ENCODE peak calls at places on chromosomes 3 and 15, in eight cellular contexts. Q, F, L, Z, H, A, R and B are unnamed samples. For H3K4me1 and H3K36me3, the result is how much of the 10 kb centered on the place peaks cover.

GRCh38 chr3:69419276-69419675 is 33.4 kb upstream of the FRMD4B start:
- DNase-seq in Q (no peak), F (no peak), L (no peak), Z (no peak), H (peak), A (no peak), R (no peak), B (no peak)

GRCh38 chr3:24377218-24377993 is 117.2 kb downstream of the THRB start:
- DNase-seq in Q (no peak), F (no peak), L (no peak), Z (no peak), H (peak), A (peak), R (no peak), B (peak)

GRCh38 chr3:10983219-10983916 is 9.2 kb upstream of the SLC6A1 start:
- DNase-seq in Q (no peak), F (peak), L (peak), Z (peak), H (peak), A (peak), R (no peak), B (no peak)

GRCh38 chr3:183515968-183516851 is 39.3 kb downstream of the KLHL6 start:
- DNase-seq in Q (no peak), F (no peak), L (no peak), Z (no peak), H (no peak), A (no peak), R (no peak), B (no peak)

GRCh38 chr3:136249091-136249490 is 1.0 kb upstream of the PCCB start:
- DNase-seq in Q (no peak), F (peak), L (no peak), Z (no peak), H (no peak), A (no peak), R (no peak), B (no peak)

GRCh38 chr3:50635066-50635465 is 18.1 kb downstream of the MAPKAPK3 start:
- DNase-seq in Q (no peak), F (no peak), L (no peak), Z (no peak), H (no peak), A (no peak), R (no peak), B (no peak)

GRCh38 chr3:124780767-124781485 is 50.7 kb downstream of the UMPS start:
- DNase-seq in Q (peak), F (peak), L (peak), Z (peak), H (peak), A (peak), R (peak), B (peak)

GRCh38 chr3:188487652-188488051 is 333.7 kb downstream of the LPP start:
- DNase-seq in Q (no peak), F (no peak), L (no peak), Z (no peak), H (no peak), A (no peak), R (no peak), B (no peak)

GRCh38 chr15:35481992-35482391 is 64.0 kb downstream of the DPH6 start:
- DNase-seq in Q (no peak), F (peak), L (peak), Z (no peak), H (peak), A (peak), R (no peak), B (no peak)

GRCh38 chr3:27728195-27729087 is 6.3 kb upstream of the EOMES start:
- DNase-seq in Q (no peak), F (no peak), L (peak), Z (peak), H (no peak), A (no peak), R (peak), B (no peak)

GRCh38 chr3:27253391-27253790 is 115.8 kb downstream of the NEK10 start:
- DNase-seq in Q (no peak), F (no peak), L (no peak), Z (no peak), H (no peak), A (no peak), R (no peak), B (no peak)

GRCh38 chr3:67489816-67490215 is 164.6 kb downstream of the SUCLG2 start:
- DNase-seq in Q (no peak), F (no peak), L (no peak), Z (no peak), H (no peak), A (peak), R (no peak), B (no peak)

GRCh38 chr3:179933079-179933478 is 103.7 kb downstream of the PEX5L start:
- DNase-seq in Q (no peak), F (no peak), L (no peak), Z (no peak), H (no peak), A (no peak), R (no peak), B (no peak)

GRCh38 chr15:35751421-35752133 is 205.6 kb upstream of the DPH6 start:
- DNase-seq in Q (no peak), F (peak), L (peak), Z (peak), H (peak), A (peak), R (peak), B (peak)

GRCh38 chr15:89745131-89745530 is 5.9 kb downstream of the MESP1 start:
- DNase-seq in Q (no peak), F (no peak), L (no peak), Z (no peak), H (no peak), A (no peak), R (no peak), B (no peak)

GRCh38 chr3:46908294-46908985 is 30.9 kb downstream of the PTH1R start:
- DNase-seq in Q (no peak), F (no peak), L (no peak), Z (no peak), H (peak), A (no peak), R (no peak), B (no peak)

GRCh38 chr3:165523801-165524200 is 313.4 kb downstream of the BCHE start:
- DNase-seq in Q (no peak), F (no peak), L (no peak), Z (no peak), H (peak), A (no peak), R (no peak), B (no peak)

GRCh38 chr3:127038923-127039581 is 56.1 kb downstream of the PLXNA1 start:
- DNase-seq in Q (no peak), F (no peak), L (no peak), Z (no peak), H (no peak), A (no peak), R (no peak), B (no peak)

GRCh38 chr15:25543156-25543555 is 104.3 kb upstream of the UBE3A start:
- DNase-seq in Q (no peak), F (no peak), L (no peak), Z (peak), H (peak), A (no peak), R (no peak), B (peak)

GRCh38 chr3:52195823-52196331 is 2.1 kb upstream of the ALAS1 start:
- DNase-seq in Q (no peak), F (no peak), L (no peak), Z (no peak), H (peak), A (peak), R (no peak), B (no peak)

GRCh38 chr3:75737831-75738493 is 47.4 kb downstream of the ZNF717 start:
- DNase-seq in Q (no peak), F (no peak), L (no peak), Z (no peak), H (peak), A (peak), R (no peak), B (no peak)

GRCh38 chr3:135263331-135263730 is 468.3 kb downstream of the EPHB1 start:
- DNase-seq in Q (no peak), F (no peak), L (no peak), Z (no peak), H (no peak), A (no peak), R (no peak), B (no peak)

GRCh38 chr3:183943739-183944138 is 59.1 kb upstream of the PARL start:
- DNase-seq in Q (no peak), F (no peak), L (no peak), Z (no peak), H (no peak), A (no peak), R (no peak), B (no peak)

GRCh38 chr15:70308011-70308761 is 210.5 kb upstream of the TLE3 start:
- DNase-seq in Q (no peak), F (no peak), L (no peak), Z (no peak), H (no peak), A (no peak), R (no peak), B (no peak)

GRCh38 chr15:39794970-39795369 is 12.3 kb upstream of the FSIP1 start:
- DNase-seq in Q (no peak), F (no peak), L (no peak), Z (no peak), H (no peak), A (no peak), R (no peak), B (no peak)

GRCh38 chr15:35567392-35567791 is 21.4 kb upstream of the DPH6 start:
- DNase-seq in Q (no peak), F (no peak), L (no peak), Z (no peak), H (no peak), A (no peak), R (no peak), B (no peak)

GRCh38 chr3:14847613-14848541 is 29.1 kb downstream of the FGD5 start:
- DNase-seq in Q (no peak), F (no peak), L (peak), Z (peak), H (peak), A (no peak), R (peak), B (no peak)

GRCh38 chr3:139894638-139894989 is 40.4 kb upstream of the CLSTN2 start:
- DNase-seq in Q (no peak), F (no peak), L (no peak), Z (no peak), H (no peak), A (no peak), R (no peak), B (no peak)

GRCh38 chr3:122184591-122184929 is 1.1 kb downstream of the CASR start:
- DNase-seq in Q (no peak), F (no peak), L (no peak), Z (peak), H (no peak), A (no peak), R (no peak), B (no peak)

GRCh38 chr3:38022301-38022700 is 7.1 kb downstream of the PLCD1 start:
- DNase-seq in Q (no peak), F (no peak), L (no peak), Z (no peak), H (no peak), A (no peak), R (no peak), B (no peak)

GRCh38 chr15:60074181-60074885 is 70.2 kb downstream of the FOXB1 start:
- DNase-seq in Q (no peak), F (no peak), L (no peak), Z (no peak), H (no peak), A (no peak), R (no peak), B (no peak)

GRCh38 chr15:74529911-74530310 is 11.1 kb upstream of the ARID3B start:
- DNase-seq in Q (no peak), F (no peak), L (no peak), Z (no peak), H (peak), A (peak), R (no peak), B (no peak)

GRCh38 chr3:52202384-52203077 is 4.6 kb downstream of the ALAS1 start:
- DNase-seq in Q (no peak), F (no peak), L (no peak), Z (no peak), H (no peak), A (peak), R (no peak), B (no peak)

GRCh38 chr3:187017511-187018230 is 87.3 kb downstream of the ST6GAL1 start:
- DNase-seq in Q (peak), F (no peak), L (no peak), Z (no peak), H (peak), A (no peak), R (no peak), B (no peak)
- H3K4me1 ChIP-seq in Q (under half), F (under half), L (under half), Z (under half), H (under half), A (under half), R (under half), B (under half)

DNA sequence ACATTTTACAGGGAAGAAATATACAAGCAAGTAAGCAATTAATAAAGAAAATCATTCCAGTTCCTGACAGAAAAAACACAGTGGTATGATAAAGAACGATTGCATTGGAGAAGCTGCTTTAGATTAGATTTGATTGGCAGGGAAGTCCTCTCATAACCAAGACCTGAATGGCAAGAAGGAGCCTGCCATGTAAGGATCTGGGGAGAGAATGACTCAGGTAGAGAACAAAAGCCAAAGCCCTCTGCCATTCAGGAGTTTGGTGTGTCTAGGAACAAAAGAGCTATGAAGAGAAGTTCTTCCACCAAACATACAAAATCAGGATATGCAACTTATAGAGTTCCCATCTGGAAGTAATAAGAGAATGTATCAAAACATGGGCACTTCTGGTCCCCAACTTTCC is 57.6 kb downstream of the SIDT1 start:
- DNase-seq in Q (no peak), F (no peak), L (no peak), Z (no peak), H (no peak), A (no peak), R (no peak), B (no peak)
- H3K4me3 ChIP-seq in Q (no peak), F (no peak), L (no peak), Z (no peak), H (no peak), A (no peak), R (no peak), B (no peak)

GRCh38 chr15:42359990-42360389 is 689 bp downstream of the CAPN3 start:
- DNase-seq in Q (no peak), F (no peak), L (no peak), Z (no peak), H (no peak), A (no peak), R (no peak), B (no peak)
- H3K36me3 ChIP-seq in Q (under half), F (under half), L (under half), Z (under half), H (under half), A (under half), R (under half), B (under half)

GRCh38 chr3:71033681-71034220 is 549.8 kb downstream of the FOXP1 start:
- DNase-seq in Q (peak), F (no peak), L (no peak), Z (no peak), H (no peak), A (no peak), R (no peak), B (no peak)
- H3K4me1 ChIP-seq in Q (half or more), F (under half), L (under half), Z (under half), H (under half), A (under half), R (under half), B (under half)

GRCh38 chr3:33218072-33218445 is 551 bp downstream of the SUSD5 start:
- DNase-seq in Q (no peak), F (no peak), L (no peak), Z (peak), H (no peak), A (peak), R (no peak), B (no peak)
- H3K4me3 ChIP-seq in Q (peak), F (no peak), L (peak), Z (peak), H (peak), A (peak), R (peak), B (peak)

DNA sequence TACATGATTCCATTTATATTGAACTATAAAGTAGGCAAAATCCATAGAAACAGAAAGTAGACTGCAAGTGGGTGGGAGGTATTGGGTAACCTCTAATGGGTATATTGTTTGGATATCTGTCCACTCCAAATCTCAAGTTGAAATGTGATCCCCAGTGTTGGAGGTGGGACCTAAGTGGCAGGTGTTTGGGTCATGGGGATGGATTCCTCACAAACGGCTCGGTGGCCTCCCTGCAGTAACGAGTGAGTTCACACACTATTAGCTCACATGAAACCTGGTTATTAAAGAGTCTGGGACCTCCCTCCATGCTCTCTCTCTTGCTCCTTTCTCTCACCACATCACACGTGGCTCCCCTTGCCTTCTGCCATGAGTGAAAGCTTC is 31.8 kb downstream of the MKRN2 start:
- DNase-seq in Q (no peak), F (no peak), L (no peak), Z (no peak), H (no peak), A (no peak), R (no peak), B (no peak)
- H3K36me3 ChIP-seq in Q (half or more), F (under half), L (half or more), Z (under half), H (half or more), A (half or more), R (half or more), B (half or more)

GRCh38 chr3:49410102-49410843 is 1.5 kb downstream of the RHOA start:
- DNase-seq in Q (no peak), F (no peak), L (no peak), Z (no peak), H (no peak), A (no peak), R (no peak), B (no peak)
- H3K4me1 ChIP-seq in Q (half or more), F (under half), L (under half), Z (under half), H (under half), A (under half), R (under half), B (half or more)

GRCh38 chr15:72183781-72184164 is 13.8 kb downstream of the GRAMD2A start:
- DNase-seq in Q (no peak), F (no peak), L (no peak), Z (no peak), H (no peak), A (no peak), R (no peak), B (no peak)
- H3K4me3 ChIP-seq in Q (peak), F (no peak), L (peak), Z (peak), H (no peak), A (peak), R (peak), B (peak)

DNA sequence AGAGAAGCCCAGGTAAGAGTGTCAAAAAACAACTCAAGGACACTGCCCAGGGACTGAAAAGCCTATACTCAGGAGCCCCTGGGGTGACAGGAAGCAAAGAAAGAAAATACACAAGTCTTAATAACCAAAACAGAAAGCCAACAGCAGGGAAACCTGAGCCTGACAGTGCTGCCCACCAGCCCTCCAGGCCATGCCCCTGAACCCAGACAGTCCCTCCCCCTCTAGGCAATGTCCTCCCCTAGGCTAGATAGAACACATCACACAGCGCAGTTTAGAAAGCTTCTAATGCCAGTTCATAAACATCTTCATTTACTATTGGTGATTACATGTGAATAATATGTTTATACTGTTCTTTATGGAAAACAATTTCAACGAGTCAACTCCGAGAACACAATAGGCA is 87.2 kb downstream of the RBPMS2 start:
- DNase-seq in Q (no peak), F (no peak), L (no peak), Z (no peak), H (no peak), A (no peak), R (no peak), B (no peak)
- H3K36me3 ChIP-seq in Q (half or more), F (under half), L (half or more), Z (under half), H (under half), A (half or more), R (half or more), B (under half)